ENCODE peak calls at places on chromosomes 11 and 22, in ten cellular contexts. H is hippocampal formation; N is brain microvascular endothelial cell; Y is SK-N-SH; G is psoas muscle; Z is Panc1; J is HTR-8/SVneo; P is stimulated activated CD4-positive, alpha-beta T cell treated with anti-CD3 and anti-CD28 coated beads, TNF-alpha, amount 100 ng/mL, for 1 hour; K is CD4-positive, CD25-positive, alpha-beta regulatory T cell; F is activated T-cell treated with anti-CD3 and anti-CD28 coated beads, Interleukin-2, amount 50 U/mL, for 72 hours. W is an unnamed sample.

GRCh38 chr11:108752297-108752751 is 87.5 kb downstream of the DDX10 start:
- DNase-seq in J (no peak), P (no peak), Y (no peak), H (no peak), N (no peak), Z (no peak), K (no peak), F (no peak), G (no peak), W (no peak)

GRCh38 chr22:50027639-50028537 is 15.3 kb upstream of the IL17REL start:
- DNase-seq in J (no peak), Z (no peak), G (no peak), N (no peak), K (peak), Y (peak), P (no peak), F (peak), H (no peak), W (peak)

GRCh38 chr11:125081098-125081798 is 18.1 kb downstream of the SLC37A2 start:
- DNase-seq in P (no peak), K (no peak), G (no peak), J (no peak), F (no peak), N (no peak), Y (no peak), H (no peak), Z (no peak), W (no peak)

GRCh38 chr22:46614070-46614931 is 5.9 kb upstream of the GRAMD4 start:
- DNase-seq in J (no peak), G (no peak), N (no peak), F (peak), K (peak), P (peak), H (no peak), Z (no peak), Y (no peak), W (no peak)

GRCh38 chr22:34236527-34236926 is 316.3 kb upstream of the LARGE1 start:
- DNase-seq in G (peak), F (no peak), Y (no peak), H (no peak), J (no peak), P (no peak), K (no peak), Z (no peak), N (no peak), W (no peak)

GRCh38 chr11:130487390-130488186 is 39.1 kb downstream of the ADAMTS15 start:
- DNase-seq in N (no peak), G (no peak), Z (no peak), J (no peak), P (no peak), F (no peak), Y (no peak), H (no peak), K (no peak), W (no peak)

GRCh38 chr11:8168485-8169257 is at the start of gene RIC3:
- DNase-seq in K (peak), Z (no peak), Y (peak), H (peak), N (no peak), F (peak), G (peak), P (peak), J (no peak), W (no peak)

GRCh38 chr11:74749965-74750296 is 1.3 kb downstream of the RNF169 start:
- DNase-seq in G (no peak), K (peak), J (no peak), N (no peak), P (no peak), Z (no peak), H (no peak), Y (no peak), F (no peak), W (no peak)

GRCh38 chr22:37566329-37566837 is 6.1 kb downstream of the CDC42EP1 start:
- DNase-seq in G (no peak), F (peak), H (peak), N (no peak), J (no peak), Z (no peak), Y (no peak), P (no peak), K (peak), W (no peak)

GRCh38 chr22:29032584-29032983 is 29.0 kb downstream of the C22orf31 start:
- DNase-seq in Z (no peak), N (no peak), F (no peak), K (no peak), Y (no peak), G (no peak), P (no peak), H (no peak), J (no peak), W (peak)

GRCh38 chr11:132131051-132131450 is 760.6 kb downstream of the NTM start:
- DNase-seq in H (no peak), N (no peak), F (no peak), Z (no peak), K (no peak), J (no peak), P (no peak), Y (no peak), G (no peak), W (no peak)

GRCh38 chr22:46062971-46063631 is 86.1 kb upstream of the WNT7B start:
- DNase-seq in F (no peak), H (peak), N (no peak), J (no peak), P (no peak), Y (peak), G (no peak), K (no peak), Z (no peak), W (peak)

GRCh38 chr11:96155627-96156378 is 187.2 kb downstream of the MAML2 start:
- DNase-seq in N (peak), P (peak), Z (no peak), H (peak), F (peak), J (peak), G (peak), K (peak), Y (peak), W (peak)

GRCh38 chr22:49351761-49352221 is 475.9 kb downstream of the BRD1 start:
- DNase-seq in Y (peak), K (no peak), J (no peak), Z (no peak), G (no peak), H (no peak), F (no peak), N (no peak), P (no peak), W (no peak)

GRCh38 chr22:20584029-20584871 is 76.8 kb downstream of the MED15 start:
- DNase-seq in Z (no peak), Y (no peak), J (no peak), N (no peak), K (no peak), G (no peak), P (no peak), H (no peak), F (no peak), W (no peak)

GRCh38 chr11:95736268-95737208 is 53.0 kb downstream of the FAM76B start:
- DNase-seq in Y (peak), J (no peak), N (no peak), G (no peak), H (no peak), F (no peak), Z (no peak), K (no peak), P (no peak), W (no peak)

GRCh38 chr22:38240734-38241252 is 32.0 kb downstream of the TMEM184B start:
- DNase-seq in K (no peak), G (peak), N (peak), J (peak), Z (no peak), P (no peak), Y (no peak), F (no peak), H (peak), W (peak)

GRCh38 chr22:22578702-22579424 is 19.8 kb upstream of the PRAME start:
- DNase-seq in J (no peak), H (no peak), P (no peak), F (no peak), N (peak), K (no peak), Y (no peak), G (peak), Z (no peak), W (no peak)

GRCh38 chr11:61160487-61161189 is 588 bp downstream of the VPS37C start:
- DNase-seq in Z (no peak), H (no peak), Y (no peak), N (no peak), K (peak), J (no peak), G (no peak), P (no peak), F (no peak), W (peak)

W was measured in HT-29.